ENCODE peak calls at places on chromosome 3, in five cellular contexts. Q is testis, F is suprapubic skin, E is Karpas-422, J is endodermal cell. O is an unnamed sample. For H3K4me1, the result is how much of the 10 kb centered on the place peaks cover.

GRCh38 chr3:101571028-101571895 is 2.7 kb upstream of the PCNP start:
- DNase-seq in J (no peak), F (no peak), E (no peak), Q (no peak), O (peak)

GRCh38 chr3:171874251-171874679 is 31.1 kb downstream of the TMEM212 start:
- DNase-seq in Q (no peak), E (no peak), J (no peak), F (no peak), O (no peak)

GRCh38 chr3:166484470-166484869 is 647.2 kb upstream of the BCHE start:
- DNase-seq in E (no peak), J (no peak), F (no peak), Q (no peak), O (no peak)

GRCh38 chr3:39108309-39108708 is 829 bp downstream of the TTC21A start:
- DNase-seq in Q (no peak), J (no peak), F (no peak), E (peak), O (no peak)

GRCh38 chr3:52128118-52128683 is 26.0 kb downstream of the POC1A start:
- DNase-seq in J (peak), E (no peak), F (no peak), Q (no peak), O (no peak)

GRCh38 chr3:184350618-184351017 is 10.8 kb downstream of the CLCN2 start:
- DNase-seq in F (no peak), E (no peak), Q (no peak), J (no peak), O (no peak)

GRCh38 chr3:7484636-7485035 is 623.7 kb downstream of the GRM7 start:
- DNase-seq in J (no peak), E (no peak), F (no peak), Q (no peak), O (no peak)

GRCh38 chr3:70028311-70028710 is 28.8 kb downstream of the SAMMSON start:
- DNase-seq in F (no peak), Q (no peak), E (no peak), J (no peak), O (no peak)

GRCh38 chr3:10580426-10580825 is 75.0 kb upstream of the ATP2B2 start:
- DNase-seq in F (no peak), Q (no peak), J (no peak), E (no peak), O (no peak)

GRCh38 chr3:133742351-133743091 is 3.7 kb upstream of the TF start:
- DNase-seq in J (no peak), F (no peak), E (no peak), Q (peak), O (no peak)

GRCh38 chr3:71681224-71681668 is 44.0 kb downstream of the EIF4E3 start:
- DNase-seq in E (peak), Q (peak), F (no peak), J (peak), O (peak)

GRCh38 chr3:74443102-74443501 is 171.4 kb downstream of the CNTN3 start:
- DNase-seq in E (no peak), F (no peak), J (no peak), Q (no peak), O (no peak)

GRCh38 chr3:141431411-141432378 is 55.1 kb upstream of the RASA2 start:
- DNase-seq in F (no peak), J (peak), E (no peak), Q (peak), O (no peak)

GRCh38 chr3:125087768-125088391 is 32.1 kb upstream of the HEG1 start:
- DNase-seq in E (no peak), J (no peak), F (no peak), Q (no peak), O (no peak)

GRCh38 chr3:42012935-42013651 is 51.2 kb upstream of the ULK4 start:
- DNase-seq in Q (peak), F (peak), J (peak), E (peak), O (peak)

DNA sequence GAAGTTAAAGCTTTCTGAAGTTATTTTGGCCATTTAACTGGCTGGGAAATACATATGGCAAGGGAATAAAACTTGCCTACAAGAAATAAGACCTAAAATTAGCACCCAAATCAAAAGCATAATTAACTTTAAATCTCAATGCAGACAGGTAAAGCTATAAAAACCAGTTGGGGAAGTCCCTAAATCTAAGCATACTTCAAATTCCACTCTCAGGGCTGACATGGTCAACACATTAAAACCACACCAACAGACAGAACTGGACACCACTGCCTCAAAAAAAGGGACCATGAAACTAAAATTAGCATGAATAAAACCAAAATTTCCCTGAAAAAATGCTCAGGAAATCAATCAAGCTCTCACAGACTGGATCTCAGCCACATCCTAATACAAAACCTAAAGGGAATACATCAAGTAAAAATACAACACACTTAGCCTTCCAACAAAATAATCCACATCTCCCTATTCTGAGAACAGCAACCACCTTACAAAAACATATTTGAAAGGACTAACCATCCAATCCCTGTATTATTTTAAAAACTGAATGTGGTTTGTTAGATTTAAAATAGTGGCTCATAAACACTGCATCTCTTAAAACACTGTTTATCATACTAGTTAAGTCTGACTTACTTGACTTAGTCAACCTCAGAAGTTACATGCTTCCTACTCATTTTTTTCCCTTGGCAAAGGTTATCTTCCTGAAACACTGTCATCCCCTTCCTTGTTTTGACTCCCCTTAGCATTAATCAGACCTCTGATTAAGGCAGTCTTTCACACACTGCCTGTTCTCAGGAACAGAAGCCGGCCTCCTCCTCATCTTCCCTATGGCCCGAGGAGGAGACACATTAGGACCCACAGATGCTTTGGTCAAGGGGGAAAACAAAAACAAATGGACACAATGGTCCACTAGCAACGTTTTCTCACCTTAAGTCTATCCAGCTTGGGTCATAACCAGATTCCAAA is 8.3 kb downstream of the TRA2B start:
- DNase-seq in J (peak), E (peak), F (no peak), Q (no peak), O (no peak)
- H3K4me1 ChIP-seq in J (under half), E (half or more), F (half or more), Q (half or more), O (half or more)

DNA sequence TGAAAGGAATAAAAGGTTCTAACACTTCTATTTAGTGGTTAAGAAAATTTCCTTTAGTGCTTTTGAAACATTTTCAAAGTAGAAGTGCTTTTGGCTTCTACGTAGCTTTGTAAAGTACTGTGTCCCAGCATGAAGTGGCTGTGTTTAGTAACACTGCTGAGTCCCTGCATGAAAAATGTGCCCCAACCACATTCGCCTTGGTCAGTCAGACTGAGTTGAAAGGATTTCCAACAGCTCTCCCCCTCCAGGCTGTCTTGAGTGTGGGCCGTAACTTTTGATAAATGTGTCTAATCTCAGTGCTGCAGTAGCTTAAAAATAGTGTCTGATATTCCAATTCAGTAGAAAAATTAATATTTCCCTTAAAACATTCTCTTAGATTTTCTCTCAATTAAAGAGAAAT is 115.0 kb downstream of the NR1D2 start:
- DNase-seq in J (peak), Q (peak), E (no peak), F (no peak), O (no peak)
- H3K27ac ChIP-seq in J (peak), Q (no peak), E (no peak), F (no peak), O (no peak)

DNA sequence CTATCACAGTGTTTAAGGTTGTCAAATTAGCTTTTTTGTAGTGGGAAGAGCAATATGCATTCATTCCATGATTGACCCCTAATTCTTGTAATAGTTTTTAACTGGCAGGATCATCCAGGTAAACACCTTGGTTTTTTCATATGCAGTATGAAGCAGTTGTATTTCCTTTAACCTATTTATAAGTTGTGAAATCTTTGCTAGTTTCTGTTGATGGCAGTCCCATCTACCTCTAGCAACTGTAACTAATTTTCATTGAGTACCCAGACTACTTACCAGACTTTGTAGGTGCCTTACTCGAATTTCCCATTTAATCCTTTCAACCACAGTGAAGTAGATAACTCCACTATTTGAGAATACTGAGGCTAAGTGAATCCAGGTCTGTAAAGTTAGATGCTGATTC is 6.1 kb downstream of the FXR1 start:
- DNase-seq in F (no peak), E (no peak), Q (no peak), J (no peak), O (no peak)
- H3K4me1 ChIP-seq in F (under half), E (under half), Q (under half), J (under half), O (under half)

GRCh38 chr3:197407053-197407452 is 108.6 kb upstream of the DLG1 start:
- DNase-seq in E (no peak), Q (no peak), J (no peak), F (no peak), O (no peak)

GRCh38 chr3:197407526-197407925 is 109.1 kb upstream of the DLG1 start:
- DNase-seq in E (no peak), F (no peak), Q (no peak), J (no peak), O (no peak)

GRCh38 chr3:197406266-197406665 is 107.9 kb upstream of the DLG1 start:
- DNase-seq in J (no peak), F (no peak), E (no peak), Q (no peak), O (no peak)

GRCh38 chr3:197404754-197405153 is 106.3 kb upstream of the DLG1 start:
- DNase-seq in Q (no peak), J (no peak), F (no peak), E (no peak), O (no peak)

GRCh38 chr3:197408177-197408957 is 110.0 kb upstream of the DLG1 start:
- DNase-seq in Q (no peak), F (no peak), E (peak), J (no peak), O (no peak)
- H3K27ac ChIP-seq in Q (no peak), F (no peak), E (no peak), J (no peak), O (no peak)

GRCh38 chr3:46710671-46711295 is 6.9 kb downstream of the PRSS50 start:
- DNase-seq in J (peak), Q (no peak), E (no peak), F (peak), O (no peak)
- H3K4me1 ChIP-seq in J (under half), Q (under half), E (under half), F (under half), O (under half)

DNA sequence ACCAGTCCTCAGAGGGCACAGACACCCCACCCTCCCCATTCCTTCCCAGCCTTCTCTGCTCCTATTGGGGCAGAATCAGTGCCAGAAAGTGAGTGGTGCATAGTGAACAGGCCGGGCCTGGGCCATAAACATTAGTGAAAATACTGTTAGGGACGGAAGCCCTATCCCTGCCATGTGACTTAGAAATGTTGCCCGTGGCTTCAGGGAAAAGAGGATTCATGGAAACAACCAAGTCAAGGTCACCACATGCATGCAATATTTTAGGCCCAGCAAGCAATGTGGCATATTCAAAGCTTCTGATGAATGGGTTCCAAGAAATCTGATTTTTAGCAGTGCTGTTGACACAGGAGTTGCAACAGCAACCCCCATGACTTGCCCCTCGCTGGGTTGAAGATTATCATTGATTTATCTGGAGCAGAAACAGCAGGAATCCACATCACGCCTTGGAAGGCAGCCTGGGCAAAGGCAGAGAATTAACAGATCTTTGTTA is 52.3 kb downstream of the CCNL1 start:
- DNase-seq in Q (no peak), E (no peak), J (peak), F (no peak), O (no peak)
- H3K27ac ChIP-seq in Q (no peak), E (no peak), J (no peak), F (no peak), O (no peak)

GRCh38 chr3:8504611-8504973 is 3.0 kb downstream of the LMCD1 start:
- DNase-seq in J (no peak), F (no peak), E (no peak), Q (no peak), O (no peak)

GRCh38 chr3:8503871-8504610 is 2.4 kb downstream of the LMCD1 start:
- DNase-seq in E (no peak), Q (no peak), J (no peak), F (no peak), O (no peak)

GRCh38 chr3:8507496-8507895 is 5.9 kb downstream of the LMCD1 start:
- DNase-seq in E (no peak), F (no peak), Q (no peak), J (no peak), O (no peak)

GRCh38 chr3:8506611-8507061 is 5.0 kb downstream of the LMCD1 start:
- DNase-seq in F (no peak), E (no peak), J (no peak), Q (no peak), O (no peak)

GRCh38 chr3:8505621-8506020 is 4.0 kb downstream of the LMCD1 start:
- DNase-seq in F (no peak), J (no peak), Q (no peak), E (no peak), O (no peak)
- H3K4me1 ChIP-seq in F (half or more), J (under half), Q (under half), E (under half), O (under half)

GRCh38 chr3:12957824-12958792 is 115.1 kb downstream of the IQSEC1 start:
- DNase-seq in J (no peak), E (no peak), Q (no peak), F (no peak), O (no peak)
- H3K27ac ChIP-seq in J (no peak), E (no peak), Q (no peak), F (peak), O (no peak)

DNA sequence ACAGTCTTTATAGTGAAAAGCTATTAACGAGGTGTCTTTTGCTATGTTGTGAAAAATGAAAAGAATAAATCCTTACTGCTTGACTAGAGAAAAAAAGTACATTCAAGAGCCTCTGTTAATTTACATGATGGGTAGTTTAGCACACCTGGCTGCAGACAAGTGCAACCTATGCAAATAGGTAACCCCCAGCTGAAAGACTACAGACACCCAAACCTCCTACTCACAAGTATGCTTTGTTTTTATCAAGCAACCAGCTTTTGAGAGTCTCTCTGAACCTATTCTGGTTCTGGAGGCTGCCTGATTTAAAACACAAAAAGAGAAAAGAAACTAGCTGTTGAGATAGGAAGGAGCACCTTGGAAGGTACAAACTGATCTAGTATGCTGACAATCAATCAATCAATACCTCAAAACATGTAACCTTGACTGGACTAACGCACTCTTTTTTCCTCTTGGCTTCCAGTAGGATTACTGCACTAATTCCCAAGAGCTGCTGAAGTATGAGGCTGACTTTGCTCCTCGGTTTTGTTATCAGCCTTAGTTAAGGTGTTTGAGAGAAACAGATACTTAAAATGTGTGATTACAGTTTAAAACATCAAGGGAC is 63.7 kb downstream of the OSBPL10 start:
- DNase-seq in Q (no peak), J (no peak), E (peak), F (no peak), O (no peak)
- H3K4me1 ChIP-seq in Q (under half), J (under half), E (half or more), F (under half), O (under half)

O was measured in naive thymus-derived CD4-positive, alpha-beta T cell.